ENCODE peak calls at places on chromosomes 1 and 21, in five cellular contexts. G is KG1; M is activated T-cell treated with anti-CD3 and anti-CD28 coated beads for 24 hours; Q is stimulated activated CD8-positive, alpha-beta memory T cell treated with anti-CD3 and anti-CD28 coated beads, Interleukin-7, amount 100 ng/mL, for 1 hour; P is stimulated activated effector memory CD8-positive, alpha-beta T cell treated with anti-CD3 and anti-CD28 coated beads, Interleukin-12 subunit alpha, Interleukin-12 subunit beta, amount 100 ng/mL, for 72 hours. F is an unnamed sample.

GRCh38 chr1:66274634-66275033 is 259.3 kb upstream of the SGIP1 start:
- DNase-seq in M (no peak), Q (no peak), G (no peak), P (no peak), F (no peak)

GRCh38 chr21:38989745-38990423 is 184.2 kb downstream of the ETS2 start:
- DNase-seq in G (no peak), Q (no peak), P (no peak), M (no peak), F (no peak)

GRCh38 chr21:28089599-28090421 is 902.9 kb downstream of the LTN1 start:
- DNase-seq in P (no peak), M (no peak), Q (no peak), G (no peak), F (no peak)

GRCh38 chr1:201354151-201354900 is 23.2 kb downstream of the TNNT2 start:
- DNase-seq in P (no peak), G (no peak), Q (no peak), M (no peak), F (no peak)

GRCh38 chr1:153573351-153573750 is 7.7 kb upstream of the S100A2 start:
- DNase-seq in P (no peak), M (no peak), G (no peak), Q (no peak), F (no peak)

GRCh38 chr1:58628987-58629598 is 52.0 kb upstream of the TACSTD2 start:
- DNase-seq in Q (no peak), G (no peak), M (no peak), P (no peak), F (no peak)

GRCh38 chr1:161948435-161948834 is 75.2 kb downstream of the OLFML2B start:
- DNase-seq in M (no peak), Q (no peak), G (no peak), P (no peak), F (no peak)

GRCh38 chr1:8423134-8423701 is 105.3 kb downstream of the SLC45A1 start:
- DNase-seq in P (peak), M (peak), G (no peak), Q (no peak), F (no peak)

GRCh38 chr1:158177705-158178450 is 2.8 kb upstream of the CD1D start:
- DNase-seq in M (peak), Q (no peak), G (no peak), P (peak), F (no peak)

GRCh38 chr1:244012232-244012631 is 38.9 kb upstream of the ZBTB18 start:
- DNase-seq in G (no peak), P (no peak), Q (no peak), M (no peak), F (no peak)

GRCh38 chr1:209363112-209363511 is 220.4 kb upstream of the CAMK1G start:
- DNase-seq in Q (no peak), M (no peak), P (no peak), G (no peak), F (no peak)

GRCh38 chr1:245822997-245823396 is 668.2 kb downstream of the KIF26B start:
- DNase-seq in M (no peak), P (no peak), G (no peak), Q (no peak), F (no peak)

GRCh38 chr21:36425286-36425685 is 40.1 kb downstream of the CHAF1B start:
- DNase-seq in Q (no peak), M (no peak), G (no peak), P (no peak), F (no peak)

GRCh38 chr1:221637641-221638041 is 104.2 kb downstream of the DUSP10 start:
- DNase-seq in P (no peak), M (no peak), G (no peak), Q (no peak), F (no peak)

GRCh38 chr1:9872430-9873165 is 37.5 kb downstream of the CTNNBIP1 start:
- DNase-seq in G (no peak), M (no peak), Q (no peak), P (no peak), F (no peak)

GRCh38 chr21:35529141-35529863 is 480.2 kb upstream of the RUNX1 start:
- DNase-seq in P (no peak), M (no peak), G (no peak), Q (no peak), F (no peak)

GRCh38 chr1:169161512-169162194 is 55.2 kb downstream of the ATP1B1 start:
- DNase-seq in M (no peak), P (no peak), Q (no peak), G (no peak), F (no peak)

GRCh38 chr1:227546598-227547313 is 16.6 kb upstream of the ZNF678 start:
- DNase-seq in G (no peak), Q (no peak), M (no peak), P (no peak), F (no peak)

GRCh38 chr1:195763146-195763906 is 844.9 kb downstream of the KCNT2 start:
- DNase-seq in G (no peak), M (no peak), Q (no peak), P (no peak), F (no peak)

GRCh38 chr1:13732971-13733667 is 33.1 kb downstream of the PRDM2 start:
- DNase-seq in M (no peak), G (no peak), P (no peak), Q (no peak), F (no peak)

GRCh38 chr1:32806315-32806714 is 10.8 kb downstream of the YARS1 start:
- DNase-seq in G (no peak), P (no peak), Q (no peak), M (no peak), F (no peak)

GRCh38 chr21:34944015-34944755 is 104.9 kb downstream of the RUNX1 start:
- DNase-seq in G (no peak), M (no peak), P (no peak), Q (no peak), F (no peak)